ENCODE peak calls at places on chromosomes 6 and 20, in five cellular contexts. M, Z, I, C and P are unnamed samples.

GRCh38 chr6:703562-703961 is 10.6 kb upstream of the EXOC2 start:
- DNase-seq in M (no peak), Z (no peak), I (no peak), C (no peak), P (no peak)

GRCh38 chr6:121557146-121557545 is 121.7 kb downstream of the GJA1 start:
- DNase-seq in M (no peak), Z (no peak), I (no peak), C (no peak), P (no peak)

GRCh38 chr6:34246563-34247391 is 2.0 kb downstream of the SMIM29 start:
- DNase-seq in M (peak), Z (no peak), I (peak), C (no peak), P (peak)

GRCh38 chr6:89044988-89045387 is 35.6 kb upstream of the PNRC1 start:
- DNase-seq in M (no peak), Z (peak), I (no peak), C (no peak), P (no peak)

GRCh38 chr20:7540018-7540417 is 400.2 kb downstream of the HAO1 start:
- DNase-seq in M (no peak), Z (no peak), I (no peak), C (no peak), P (no peak)

GRCh38 chr6:28953039-28953872 is 29.5 kb upstream of the TRIM27 start:
- DNase-seq in M (peak), Z (no peak), I (peak), C (no peak), P (peak)

GRCh38 chr6:38033442-38033982 is 214.0 kb downstream of the ZFAND3 start:
- DNase-seq in M (no peak), Z (no peak), I (no peak), C (no peak), P (no peak)

GRCh38 chr6:166998256-166999144 is 697 bp upstream of the CEP43 start:
- DNase-seq in M (no peak), Z (peak), I (peak), C (no peak), P (peak)

GRCh38 chr6:27495386-27496135 is 22.7 kb upstream of the ZNF184 start:
- DNase-seq in M (peak), Z (peak), I (peak), C (peak), P (peak)
- TF ChIP-seq CTCF in M (peak), Z (no peak), I (no peak), C (peak), P (no peak)

GRCh38 chr20:1388253-1388652 is 4.6 kb downstream of the FKBP1A start:
- DNase-seq in M (no peak), Z (no peak), I (no peak), C (no peak), P (no peak)
- TF ChIP-seq CTCF in M (no peak), Z (no peak), I (no peak), C (no peak), P (no peak)

GRCh38 chr6:125899726-125900182 is 56.8 kb upstream of the HINT3 start:
- DNase-seq in M (no peak), Z (no peak), I (no peak), C (no peak), P (no peak)
- TF ChIP-seq CTCF in M (no peak), Z (no peak), I (no peak), C (no peak), P (no peak)

GRCh38 chr20:34528921-34529297 is 12.7 kb downstream of the DYNLRB1 start:
- DNase-seq in M (no peak), Z (peak), I (no peak), C (no peak), P (no peak)
- TF ChIP-seq CTCF in M (no peak), Z (peak), I (no peak), C (no peak), P (no peak)

GRCh38 chr20:10671221-10671849 is 2.5 kb downstream of the JAG1 start:
- DNase-seq in M (peak), Z (peak), I (peak), C (peak), P (peak)
- TF ChIP-seq CTCF in M (peak), Z (peak), I (no peak), C (peak), P (peak)

DNA sequence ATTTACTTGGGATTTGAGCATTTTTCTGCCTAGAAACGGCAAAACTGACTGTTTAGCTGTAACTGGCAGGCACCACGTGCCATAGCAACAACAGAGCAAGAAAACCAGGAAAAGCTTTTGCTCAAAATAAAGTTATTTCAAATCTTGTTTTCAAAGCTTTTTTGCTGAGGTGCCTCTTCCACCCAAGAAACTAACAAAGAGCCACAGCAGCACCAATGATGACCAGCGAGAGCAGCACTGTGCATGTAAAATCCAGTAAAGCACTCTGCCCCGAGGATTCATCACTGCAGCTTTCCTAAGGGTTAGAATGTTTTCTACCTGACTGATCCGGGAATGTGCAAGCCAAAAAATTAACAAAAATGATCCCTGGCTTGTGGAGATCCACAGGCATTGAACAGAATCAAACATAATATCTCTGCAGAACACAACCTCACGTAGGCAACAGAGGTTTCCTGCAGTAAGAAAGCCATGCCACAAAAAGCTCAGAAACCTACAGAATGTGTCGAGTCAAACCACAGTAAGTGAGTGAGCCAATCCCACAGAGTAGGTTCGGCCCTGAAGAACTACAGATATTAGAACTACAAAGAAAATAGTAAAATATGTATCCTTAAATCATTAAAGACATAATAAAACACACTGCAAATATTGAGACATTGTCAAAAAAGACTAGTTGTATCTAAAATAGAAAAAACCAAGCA is 7.4 kb upstream of the ULBP3 start:
- DNase-seq in M (no peak), Z (no peak), I (no peak), C (no peak), P (no peak)
- TF ChIP-seq CTCF in M (peak), Z (no peak), I (peak), C (no peak), P (no peak)

GRCh38 chr6:109188115-109188411 is 92.8 kb downstream of the CEP57L1 start:
- DNase-seq in M (no peak), Z (no peak), I (no peak), C (no peak), P (no peak)
- TF ChIP-seq CTCF in M (no peak), Z (no peak), I (no peak), C (no peak), P (no peak)

DNA sequence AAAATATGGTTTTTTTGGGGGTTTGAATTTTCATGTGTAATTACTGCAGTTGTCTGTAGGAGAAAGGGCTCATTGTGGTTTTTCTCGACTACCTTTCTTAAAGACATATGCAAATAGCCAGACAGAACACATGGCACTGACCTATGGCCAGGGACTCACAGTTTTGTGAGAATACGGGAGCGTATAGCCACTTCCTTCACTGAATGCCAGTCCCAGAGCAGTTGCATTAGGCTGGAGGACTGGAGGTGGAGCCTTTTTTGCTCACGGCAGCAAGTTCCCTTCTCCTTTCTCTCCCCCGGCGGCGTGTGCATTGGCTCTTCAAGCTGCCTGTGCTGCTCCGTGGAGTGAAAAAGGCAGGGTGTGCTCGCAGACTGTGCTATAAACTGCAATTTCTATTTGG is 114.9 kb downstream of the AKAP7 start:
- DNase-seq in M (peak), Z (peak), I (peak), C (no peak), P (no peak)
- TF ChIP-seq CTCF in M (no peak), Z (no peak), I (no peak), C (no peak), P (no peak)

DNA sequence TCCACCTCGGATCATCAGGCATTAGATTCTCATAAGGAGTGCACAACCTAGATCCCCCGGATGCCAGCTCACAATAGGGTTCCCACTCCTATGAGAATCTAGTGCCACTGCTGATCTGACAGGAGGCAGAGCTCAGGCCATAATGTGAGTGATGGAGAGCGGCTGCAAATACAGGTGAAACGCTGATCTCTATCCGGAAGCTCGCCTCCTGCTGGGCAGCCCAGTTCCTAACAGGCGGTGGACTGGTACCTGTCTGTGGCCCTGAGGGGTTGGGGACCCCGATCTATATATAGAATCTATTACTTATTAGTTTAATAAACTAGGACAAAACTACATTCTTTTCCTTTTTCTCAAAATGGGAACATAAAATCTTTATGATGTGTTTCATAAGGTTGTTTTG is 741.9 kb downstream of the RFPL4B start:
- DNase-seq in M (no peak), Z (no peak), I (no peak), C (no peak), P (no peak)
- TF ChIP-seq CTCF in M (no peak), Z (no peak), I (no peak), C (no peak), P (no peak)